ENCODE peak calls at places on chromosomes 13 and 19, in five cellular contexts. One of them, this sample, is unnamed.

GRCh38 chr19:17324357-17325114 is 10.1 kb downstream of the ANO8 start:
- DNase-seq in ovary: no peak
- DNase-seq in right atrium auricular region: no peak
- DNase-seq in heart right ventricle: no peak
- DNase-seq in right lobe of liver: no peak
- DNase-seq in this sample: no peak

GRCh38 chr13:25692156-25692555 is 320.4 kb downstream of the ATP8A2 start:
- DNase-seq in ovary: no peak
- DNase-seq in right atrium auricular region: no peak
- DNase-seq in heart right ventricle: no peak
- DNase-seq in right lobe of liver: no peak
- DNase-seq in this sample: no peak

GRCh38 chr13:33994198-33994597 is 176.2 kb downstream of the RFC3 start:
- DNase-seq in ovary: no peak
- DNase-seq in right atrium auricular region: no peak
- DNase-seq in heart right ventricle: no peak
- DNase-seq in right lobe of liver: no peak
- DNase-seq in this sample: no peak

GRCh38 chr19:3482507-3483225 is 575 bp downstream of the SMIM44 start:
- DNase-seq in ovary: no peak
- DNase-seq in right atrium auricular region: no peak
- DNase-seq in heart right ventricle: no peak
- DNase-seq in right lobe of liver: no peak
- DNase-seq in this sample: no peak

GRCh38 chr13:53020764-53021332 is 7.8 kb upstream of the OLFM4 start:
- DNase-seq in ovary: no peak
- DNase-seq in right atrium auricular region: no peak
- DNase-seq in heart right ventricle: no peak
- DNase-seq in right lobe of liver: no peak
- DNase-seq in this sample: no peak

GRCh38 chr19:29265436-29265835 is 52.5 kb upstream of the UQCRFS1 start:
- DNase-seq in ovary: no peak
- DNase-seq in right atrium auricular region: no peak
- DNase-seq in heart right ventricle: no peak
- DNase-seq in right lobe of liver: no peak
- DNase-seq in this sample: peak; percentile 22

GRCh38 chr13:101307181-101307701 is 109.1 kb downstream of the NALCN start:
- DNase-seq in ovary: no peak
- DNase-seq in right atrium auricular region: no peak
- DNase-seq in heart right ventricle: no peak
- DNase-seq in right lobe of liver: no peak
- DNase-seq in this sample: no peak

GRCh38 chr13:77338329-77338728 is 11.4 kb upstream of the MYCBP2 start:
- DNase-seq in ovary: no peak
- DNase-seq in right atrium auricular region: no peak
- DNase-seq in heart right ventricle: no peak
- DNase-seq in right lobe of liver: no peak
- DNase-seq in this sample: no peak

GRCh38 chr19:35869327-35870123 is 1.2 kb downstream of the APLP1 start:
- DNase-seq in ovary: peak; percentile 44
- DNase-seq in right atrium auricular region: no peak
- DNase-seq in heart right ventricle: peak; percentile 66
- DNase-seq in right lobe of liver: no peak
- DNase-seq in this sample: peak; percentile 83

GRCh38 chr19:16013851-16014840 is 62.1 kb upstream of the TPM4 start:
- DNase-seq in ovary: no peak
- DNase-seq in right atrium auricular region: no peak
- DNase-seq in heart right ventricle: no peak
- DNase-seq in right lobe of liver: no peak
- DNase-seq in this sample: no peak

GRCh38 chr19:19444694-19445155 is 39.2 kb downstream of the GATAD2A start:
- DNase-seq in ovary: no peak
- DNase-seq in right atrium auricular region: no peak
- DNase-seq in heart right ventricle: no peak
- DNase-seq in right lobe of liver: no peak
- DNase-seq in this sample: no peak

GRCh38 chr19:56163097-56163496 is 12.7 kb upstream of the GALP start:
- DNase-seq in ovary: no peak
- DNase-seq in right atrium auricular region: no peak
- DNase-seq in heart right ventricle: no peak
- DNase-seq in right lobe of liver: no peak
- DNase-seq in this sample: no peak

GRCh38 chr19:3397266-3398022 is 31.1 kb downstream of the NFIC start:
- DNase-seq in ovary: no peak
- DNase-seq in right atrium auricular region: no peak
- DNase-seq in heart right ventricle: peak; percentile 54
- DNase-seq in right lobe of liver: peak; percentile 81
- DNase-seq in this sample: peak; percentile 87

GRCh38 chr13:80881495-80882482 is 540.9 kb upstream of the SPRY2 start:
- DNase-seq in ovary: no peak
- DNase-seq in right atrium auricular region: no peak
- DNase-seq in heart right ventricle: no peak
- DNase-seq in right lobe of liver: no peak
- DNase-seq in this sample: no peak

GRCh38 chr19:45767881-45768643 is 990 bp downstream of the SIX5 start:
- DNase-seq in ovary: peak; percentile 80
- DNase-seq in right atrium auricular region: peak; percentile 71
- DNase-seq in heart right ventricle: peak; percentile 72
- DNase-seq in right lobe of liver: peak; percentile 78
- DNase-seq in this sample: peak; percentile 87

GRCh38 chr19:14248578-14249011 is 42.6 kb upstream of the ADGRL1 start:
- DNase-seq in ovary: peak; percentile 62
- DNase-seq in right atrium auricular region: no peak
- DNase-seq in heart right ventricle: peak; percentile 40
- DNase-seq in right lobe of liver: no peak
- DNase-seq in this sample: no peak

GRCh38 chr19:43572172-43572588 is 3.1 kb downstream of the XRCC1 start:
- DNase-seq in ovary: no peak
- DNase-seq in right atrium auricular region: no peak
- DNase-seq in heart right ventricle: no peak
- DNase-seq in right lobe of liver: no peak
- DNase-seq in this sample: no peak

GRCh38 chr13:78193853-78194252 is 275.2 kb upstream of the EDNRB start:
- DNase-seq in ovary: no peak
- DNase-seq in right atrium auricular region: no peak
- DNase-seq in heart right ventricle: no peak
- DNase-seq in right lobe of liver: no peak
- DNase-seq in this sample: no peak

GRCh38 chr19:15372891-15373301 is 6.7 kb downstream of the AKAP8 start:
- DNase-seq in ovary: no peak
- DNase-seq in right atrium auricular region: no peak
- DNase-seq in heart right ventricle: no peak
- DNase-seq in right lobe of liver: no peak
- DNase-seq in this sample: no peak

GRCh38 chr13:47119568-47120080 is 222.8 kb upstream of the HTR2A start:
- DNase-seq in ovary: no peak
- DNase-seq in right atrium auricular region: no peak
- DNase-seq in heart right ventricle: no peak
- DNase-seq in right lobe of liver: no peak
- DNase-seq in this sample: no peak

GRCh38 chr19:13920940-13921744 is 15.1 kb downstream of the CC2D1A start:
- DNase-seq in ovary: no peak
- DNase-seq in right atrium auricular region: no peak
- DNase-seq in heart right ventricle: no peak
- DNase-seq in right lobe of liver: no peak
- DNase-seq in this sample: no peak

GRCh38 chr13:20137875-20138274 is 23.0 kb downstream of the GJA3 start:
- DNase-seq in ovary: no peak
- DNase-seq in right atrium auricular region: peak; percentile 9
- DNase-seq in heart right ventricle: no peak
- DNase-seq in right lobe of liver: no peak
- DNase-seq in this sample: no peak

GRCh38 chr19:54875506-54875905 is 1.5 kb downstream of the FCAR start:
- DNase-seq in ovary: no peak
- DNase-seq in right atrium auricular region: no peak
- DNase-seq in heart right ventricle: no peak
- DNase-seq in right lobe of liver: no peak
- DNase-seq in this sample: no peak

DNA sequence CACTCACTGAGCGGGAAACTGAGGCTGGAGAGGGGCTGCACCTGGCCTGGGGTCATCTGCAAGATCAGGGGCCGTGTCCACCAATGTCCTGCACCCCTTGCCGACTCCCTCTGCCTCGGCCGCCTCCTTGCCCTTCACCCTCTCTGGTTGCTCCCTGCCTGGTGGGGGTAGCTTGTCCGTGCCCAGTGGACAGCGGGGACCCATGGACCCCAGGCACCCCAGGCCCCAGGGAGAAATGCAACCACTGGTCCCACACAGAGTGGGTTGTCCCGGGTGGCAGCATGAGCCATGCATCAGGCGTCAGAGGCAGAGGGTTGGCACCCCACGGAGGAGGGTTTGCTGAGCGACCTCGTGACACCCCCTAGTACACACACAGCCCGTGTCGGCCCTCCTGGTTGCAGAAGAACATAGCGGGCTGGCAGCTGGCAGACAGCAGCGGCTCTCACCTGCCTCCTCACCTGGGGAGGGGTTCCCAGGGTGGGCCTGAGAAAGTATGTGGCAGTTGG is 8.8 kb downstream of the ADAMTSL5 start:
- DNase-seq in ovary: no peak
- DNase-seq in right atrium auricular region: no peak
- DNase-seq in heart right ventricle: no peak
- DNase-seq in right lobe of liver: no peak
- DNase-seq in this sample: no peak
- TF ChIP-seq CTCF in ovary: no peak
- TF ChIP-seq CTCF in right atrium auricular region: no peak
- TF ChIP-seq CTCF in heart right ventricle: no peak
- TF ChIP-seq CTCF in right lobe of liver: no peak
- TF ChIP-seq CTCF in this sample: no peak

DNA sequence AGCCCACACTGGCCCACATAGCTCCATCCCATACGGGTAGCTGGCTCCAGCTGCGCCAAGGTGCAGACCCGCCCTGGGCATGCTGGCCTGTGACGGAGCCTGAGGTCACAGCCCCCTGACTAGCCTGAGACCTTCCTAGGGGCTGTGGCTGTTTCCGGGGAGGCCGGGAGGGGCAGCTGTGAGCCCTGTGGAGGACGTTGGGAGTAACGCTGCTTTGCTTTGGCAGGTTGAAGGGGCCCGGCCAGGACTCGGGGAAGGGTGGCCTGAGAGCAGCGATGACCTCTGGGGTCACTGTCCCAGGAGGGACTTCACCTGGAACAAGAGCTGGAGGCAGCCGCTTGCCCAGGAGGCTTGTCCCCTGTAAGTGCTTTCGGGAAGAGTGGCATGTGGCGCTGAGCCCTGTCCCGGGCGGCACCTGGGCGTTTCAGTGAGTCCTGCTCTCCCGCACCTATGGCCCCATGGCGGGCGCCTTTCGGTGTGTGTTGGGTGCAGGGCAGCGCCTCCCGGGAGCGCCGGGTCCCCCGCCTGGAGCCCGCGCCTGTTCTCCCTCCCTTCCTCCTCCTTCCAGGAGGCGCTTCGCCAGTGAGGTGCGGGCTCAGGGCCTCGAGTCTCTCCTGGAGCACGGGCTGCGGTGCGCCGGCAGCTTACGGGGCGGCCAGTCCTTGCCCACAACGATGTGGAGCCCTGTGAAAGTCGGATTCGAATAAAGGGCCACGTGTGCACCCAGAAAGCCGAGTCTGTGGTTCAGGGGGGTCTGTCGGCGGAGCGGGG is 1.1 kb upstream of the FAM174C start:
- DNase-seq in ovary: peak; percentile 64
- DNase-seq in right atrium auricular region: no peak
- DNase-seq in heart right ventricle: no peak
- DNase-seq in right lobe of liver: no peak
- DNase-seq in this sample: no peak
- H3K4me3 ChIP-seq in ovary: peak overlapping the region; percentile 55
- H3K4me3 ChIP-seq in right atrium auricular region: peak overlapping the region; percentile 77
- H3K4me3 ChIP-seq in heart right ventricle: peak overlapping the region; percentile 79
- H3K4me3 ChIP-seq in right lobe of liver: peak overlapping the region; percentile 70
- H3K4me3 ChIP-seq in this sample: peak overlapping the region; percentile 69

DNA sequence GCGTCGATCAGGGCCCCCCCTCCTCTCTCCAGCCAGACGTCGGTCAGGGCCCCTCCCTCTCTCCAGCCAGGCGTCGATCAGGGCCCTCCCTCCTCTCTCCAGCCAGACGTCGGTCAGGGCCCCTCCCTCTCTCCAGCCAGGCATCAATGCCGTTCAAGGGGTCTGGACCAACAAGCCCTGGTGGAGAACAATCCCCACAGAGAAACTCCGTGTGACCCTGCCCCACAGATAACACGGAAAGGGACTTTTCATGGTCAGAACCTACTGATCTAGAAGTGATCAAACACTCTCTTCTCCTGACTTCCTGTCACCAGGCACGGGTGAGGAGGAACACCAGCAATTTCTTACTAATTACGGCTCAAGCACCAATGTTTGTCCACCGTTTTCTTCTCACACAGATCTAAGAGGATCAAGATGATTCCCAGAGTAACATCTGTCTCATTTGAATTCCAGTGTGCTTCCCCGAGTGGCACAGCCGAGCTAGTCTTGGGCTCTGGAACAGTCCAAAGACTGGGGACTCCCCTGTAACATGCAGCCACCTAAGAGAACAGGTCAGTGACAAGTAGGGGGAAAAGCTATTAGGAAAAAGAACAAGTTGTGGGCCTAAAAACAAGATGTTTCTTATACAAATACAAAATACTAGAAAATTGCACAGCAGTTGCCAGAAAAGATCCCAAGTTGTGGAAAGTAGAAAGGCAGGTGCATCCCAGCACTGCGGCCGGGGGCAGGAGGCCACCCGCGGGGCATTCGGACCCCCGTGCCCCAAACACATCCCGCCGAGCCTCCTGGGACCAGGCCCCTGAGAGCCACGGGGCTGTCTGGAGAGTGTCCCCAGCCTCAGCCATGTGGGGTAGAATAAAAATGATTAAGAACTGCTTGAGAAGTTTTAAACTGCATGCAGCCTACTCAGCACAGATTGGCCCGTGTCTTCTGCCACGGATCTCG is 11.7 kb downstream of the RASA3 start:
- DNase-seq in ovary: no peak
- DNase-seq in right atrium auricular region: no peak
- DNase-seq in heart right ventricle: no peak
- DNase-seq in right lobe of liver: no peak
- DNase-seq in this sample: no peak
- H3K4me1 ChIP-seq in ovary: peaks cover 2% of the 10 kb centered on the region
- H3K4me1 ChIP-seq in right atrium auricular region: peaks cover 50% of the 10 kb centered on the region
- H3K4me1 ChIP-seq in heart right ventricle: peaks cover 75% of the 10 kb centered on the region
- H3K4me1 ChIP-seq in right lobe of liver: peaks cover 14% of the 10 kb centered on the region
- H3K4me1 ChIP-seq in this sample: peaks cover 61% of the 10 kb centered on the region

GRCh38 chr19:11659612-11660011 is 62.3 kb downstream of the ZNF627 start:
- DNase-seq in ovary: no peak
- DNase-seq in right atrium auricular region: no peak
- DNase-seq in heart right ventricle: no peak
- DNase-seq in right lobe of liver: no peak
- DNase-seq in this sample: no peak
- TF ChIP-seq CTCF in ovary: no peak
- TF ChIP-seq CTCF in right atrium auricular region: peak; percentile 34
- TF ChIP-seq CTCF in heart right ventricle: no peak
- TF ChIP-seq CTCF in right lobe of liver: peak; percentile 53
- TF ChIP-seq CTCF in this sample: no peak

This sample was measured in upper lobe of right lung.